ENCODE peak calls at places on chromosome 18, in six cellular contexts. I, C, T, F, W and Q are unnamed samples.

GRCh38 chr18:46464926-46465655 is 191.9 kb downstream of the LOXHD1 start:
- DNase-seq in I (no peak), C (no peak), T (no peak), F (no peak), W (no peak), Q (no peak)

GRCh38 chr18:37544196-37544595 is 21.4 kb downstream of the CELF4 start:
- DNase-seq in I (no peak), C (no peak), T (no peak), F (no peak), W (no peak), Q (no peak)

GRCh38 chr18:44098551-44099098 is 582.1 kb upstream of the SETBP1 start:
- DNase-seq in I (peak), C (no peak), T (peak), F (peak), W (peak), Q (no peak)

GRCh38 chr18:79523738-79524180 is 128.0 kb downstream of the NFATC1 start:
- DNase-seq in I (peak), C (no peak), T (no peak), F (no peak), W (no peak), Q (no peak)

GRCh38 chr18:11175266-11175947 is 26.0 kb upstream of the PIEZO2 start:
- DNase-seq in I (no peak), C (no peak), T (no peak), F (peak), W (no peak), Q (no peak)

GRCh38 chr18:36186461-36187137 is 698 bp upstream of the MOCOS start:
- DNase-seq in I (peak), C (peak), T (no peak), F (no peak), W (peak), Q (peak)

GRCh38 chr18:74290831-74291770 is 662 bp downstream of the CYB5A start:
- DNase-seq in I (peak), C (peak), T (no peak), F (no peak), W (peak), Q (peak)

GRCh38 chr18:62839874-62840713 is 124.8 kb downstream of the PHLPP1 start:
- DNase-seq in I (no peak), C (no peak), T (peak), F (no peak), W (peak), Q (no peak)

GRCh38 chr18:5918196-5918595 is 22.9 kb upstream of the TMEM200C start:
- DNase-seq in I (no peak), C (no peak), T (no peak), F (no peak), W (no peak), Q (no peak)

GRCh38 chr18:61502472-61502871 is 169.2 kb downstream of the CDH20 start:
- DNase-seq in I (peak), C (no peak), T (peak), F (peak), W (peak), Q (peak)

GRCh38 chr18:67519582-67519981 is 3.1 kb upstream of the DSEL start:
- DNase-seq in I (no peak), C (no peak), T (no peak), F (peak), W (peak), Q (no peak)

GRCh38 chr18:7784171-7784570 is 217.1 kb downstream of the PTPRM start:
- DNase-seq in I (no peak), C (no peak), T (no peak), F (no peak), W (peak), Q (no peak)

GRCh38 chr18:24771300-24771699 is 310.9 kb downstream of the HRH4 start:
- DNase-seq in I (no peak), C (no peak), T (no peak), F (no peak), W (no peak), Q (no peak)

GRCh38 chr18:2855560-2856350 is 8.9 kb downstream of the EMILIN2 start:
- DNase-seq in I (no peak), C (no peak), T (no peak), F (no peak), W (no peak), Q (no peak)

GRCh38 chr18:69874058-69874457 is 73.6 kb downstream of the CD226 start:
- DNase-seq in I (no peak), C (no peak), T (no peak), F (peak), W (peak), Q (no peak)

GRCh38 chr18:76426738-76427305 is 68.2 kb downstream of the ZNF516 start:
- DNase-seq in I (peak), C (peak), T (no peak), F (no peak), W (peak), Q (peak)

GRCh38 chr18:25283769-25284168 is 68.2 kb downstream of the ZNF521 start:
- DNase-seq in I (no peak), C (no peak), T (no peak), F (no peak), W (no peak), Q (no peak)

GRCh38 chr18:7545734-7546133 is 21.4 kb upstream of the PTPRM start:
- DNase-seq in I (no peak), C (no peak), T (no peak), F (no peak), W (peak), Q (no peak)

GRCh38 chr18:21110667-21111350 is 804 bp downstream of the ROCK1 start:
- DNase-seq in I (peak), C (peak), T (peak), F (no peak), W (peak), Q (no peak)

GRCh38 chr18:70243131-70243530 is 37.6 kb upstream of the RTTN start:
- DNase-seq in I (peak), C (peak), T (no peak), F (no peak), W (peak), Q (peak)

GRCh38 chr18:7084766-7085080 is 32.9 kb downstream of the LAMA1 start:
- DNase-seq in I (no peak), C (no peak), T (no peak), F (peak), W (peak), Q (peak)

GRCh38 chr18:80203243-80203642 is 44.1 kb downstream of the PARD6G start:
- DNase-seq in I (no peak), C (no peak), T (no peak), F (no peak), W (no peak), Q (no peak)

GRCh38 chr18:27114842-27115241 is 70.3 kb downstream of the CHST9 start:
- DNase-seq in I (no peak), C (no peak), T (no peak), F (no peak), W (no peak), Q (no peak)

GRCh38 chr18:78427081-78427480 is 552.5 kb upstream of the SALL3 start:
- DNase-seq in I (no peak), C (no peak), T (no peak), F (no peak), W (no peak), Q (no peak)

GRCh38 chr18:14961991-14962390 is 214.0 kb downstream of the ANKRD30B start:
- DNase-seq in I (no peak), C (peak), T (no peak), F (no peak), W (no peak), Q (no peak)

GRCh38 chr18:21085579-21086161 is 25.9 kb downstream of the ROCK1 start:
- DNase-seq in I (no peak), C (no peak), T (no peak), F (no peak), W (no peak), Q (no peak)

GRCh38 chr18:32772580-32773186 is at the start of gene KLHL14:
- DNase-seq in I (no peak), C (no peak), T (no peak), F (no peak), W (no peak), Q (no peak)

GRCh38 chr18:11178951-11179549 is 29.7 kb upstream of the PIEZO2 start:
- DNase-seq in I (no peak), C (no peak), T (no peak), F (peak), W (peak), Q (no peak)

GRCh38 chr18:78160961-78161656 is 818.5 kb upstream of the SALL3 start:
- DNase-seq in I (no peak), C (no peak), T (no peak), F (no peak), W (peak), Q (peak)

GRCh38 chr18:75219684-75220083 is 9.1 kb downstream of the TSHZ1 start:
- DNase-seq in I (peak), C (no peak), T (no peak), F (no peak), W (no peak), Q (no peak)

GRCh38 chr18:76450912-76451421 is 44.1 kb downstream of the ZNF516 start:
- DNase-seq in I (peak), C (peak), T (no peak), F (peak), W (peak), Q (no peak)

GRCh38 chr18:34867520-34867919 is 157.4 kb downstream of the DTNA start:
- DNase-seq in I (no peak), C (no peak), T (no peak), F (no peak), W (no peak), Q (no peak)
- TF ChIP-seq CTCF in I (no peak), C (no peak), T (peak), F (no peak), W (peak), Q (no peak)

DNA sequence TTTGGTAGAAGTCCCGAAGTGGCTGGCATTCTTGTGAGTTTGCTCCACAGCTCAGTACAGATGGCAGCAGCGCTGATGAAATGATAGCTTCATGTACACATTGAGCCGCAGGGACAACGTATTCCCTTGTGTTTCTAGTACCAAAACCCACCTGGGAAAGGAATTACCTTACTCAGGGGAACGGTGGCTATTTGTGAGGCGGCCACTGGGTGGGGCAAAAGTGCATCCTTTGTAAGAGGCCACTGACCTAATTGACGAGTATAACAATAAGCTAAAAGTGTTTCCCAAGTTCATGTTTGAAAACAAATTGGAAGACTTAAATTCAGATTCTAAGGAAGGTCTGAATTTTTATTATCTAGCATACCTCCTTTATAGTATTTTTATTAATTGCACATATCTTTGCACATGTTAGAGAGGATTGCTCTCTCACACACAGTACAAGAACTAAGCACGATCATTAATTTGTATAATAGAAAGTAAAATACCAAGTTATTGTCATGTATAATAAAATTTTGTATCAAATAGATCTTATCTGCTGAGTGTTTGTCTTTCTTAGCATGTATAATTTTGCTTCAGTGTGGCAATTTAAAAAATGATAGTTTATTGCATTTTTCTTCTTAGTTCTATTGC is 25.3 kb upstream of the CDH7 start:
- DNase-seq in I (peak), C (no peak), T (peak), F (no peak), W (peak), Q (no peak)
- TF ChIP-seq CTCF in I (peak), C (no peak), T (peak), F (no peak), W (peak), Q (peak)

GRCh38 chr18:52869349-52869923 is 529.4 kb downstream of the DCC start:
- DNase-seq in I (no peak), C (no peak), T (no peak), F (no peak), W (no peak), Q (no peak)

GRCh38 chr18:52875711-52876110 is 535.7 kb downstream of the DCC start:
- DNase-seq in I (no peak), C (no peak), T (no peak), F (no peak), W (peak), Q (no peak)

GRCh38 chr18:52874774-52875173 is 534.8 kb downstream of the DCC start:
- DNase-seq in I (no peak), C (no peak), T (no peak), F (no peak), W (peak), Q (no peak)

DNA sequence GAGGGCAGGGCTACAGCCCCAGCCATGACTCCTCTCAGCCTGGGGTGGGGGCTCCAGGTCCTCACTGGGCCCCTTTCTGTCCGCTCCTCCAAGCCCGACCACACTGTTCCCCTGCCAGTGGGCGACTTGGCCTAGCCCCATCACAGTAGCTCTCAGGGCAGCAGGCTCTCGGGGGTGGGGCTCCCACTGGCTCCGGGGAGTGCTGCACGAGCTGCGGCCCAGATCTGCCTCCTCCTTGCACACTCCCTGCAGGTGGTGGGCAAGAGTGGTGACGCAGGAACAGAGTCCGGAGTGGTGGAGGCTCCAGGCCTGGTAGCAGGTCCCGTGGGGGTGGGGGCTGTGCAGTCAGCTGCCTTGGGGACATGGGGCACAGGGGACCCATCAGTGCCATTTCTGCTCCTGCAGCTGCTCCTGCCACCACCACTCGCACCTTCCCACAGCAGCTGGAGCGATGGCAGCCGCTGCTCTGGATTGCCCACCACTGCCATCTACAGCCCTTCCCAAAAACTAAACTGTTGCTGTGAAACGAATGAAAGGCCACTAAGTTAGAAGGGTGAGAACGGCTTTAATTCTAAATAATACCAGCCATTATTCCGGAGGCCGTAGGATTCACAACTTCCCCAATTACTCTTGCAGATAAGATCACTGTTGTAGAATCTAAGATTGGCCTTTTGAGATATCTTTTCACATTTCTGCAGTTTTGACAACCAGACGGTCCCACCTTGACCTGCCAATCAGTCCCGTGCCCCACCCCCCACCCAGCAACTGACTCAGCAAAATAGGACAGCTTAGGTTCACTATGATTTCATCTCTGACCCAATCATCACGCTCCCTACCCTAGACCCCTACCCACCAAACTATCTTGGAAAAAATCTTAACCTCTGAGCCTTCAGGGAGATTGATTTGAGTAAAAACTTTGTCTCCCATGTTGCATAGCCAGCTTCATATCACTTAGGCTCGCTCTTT is 530.2 kb downstream of the DCC start:
- DNase-seq in I (no peak), C (no peak), T (no peak), F (no peak), W (no peak), Q (no peak)
- TF ChIP-seq CTCF in I (no peak), C (no peak), T (no peak), F (no peak), W (no peak), Q (no peak)

DNA sequence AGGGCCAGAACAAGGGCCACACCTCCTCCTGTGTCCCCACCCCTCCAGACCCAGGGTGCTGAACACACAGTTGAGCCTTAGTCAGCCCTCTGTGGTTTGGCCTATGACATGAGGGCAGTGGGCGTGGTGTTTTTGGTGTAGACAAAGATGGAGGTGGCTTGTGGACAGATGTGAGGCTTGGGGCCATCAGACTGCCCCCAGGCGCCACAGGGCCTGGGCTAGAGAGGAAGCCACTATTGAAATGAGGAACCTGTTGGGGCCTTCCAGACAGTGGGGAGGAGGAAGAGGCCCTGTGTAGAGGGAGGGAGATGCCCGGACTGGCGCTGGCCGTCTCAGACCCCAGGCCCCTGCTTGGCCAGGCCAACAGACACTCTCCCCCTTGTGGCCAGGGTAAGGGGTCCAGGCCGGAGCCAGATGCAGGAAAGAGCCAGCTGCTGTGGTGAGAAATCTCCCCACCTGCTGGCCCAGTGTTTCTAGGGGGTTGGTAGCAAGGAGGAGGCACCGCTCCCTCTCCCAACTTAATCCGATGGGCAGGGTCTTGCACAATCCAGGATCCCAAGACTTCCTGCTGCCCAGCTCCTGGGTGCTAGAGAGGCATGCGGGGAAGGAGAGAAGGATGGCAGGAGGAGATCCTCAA is 53.8 kb downstream of the SMAD7 start:
- DNase-seq in I (peak), C (peak), T (peak), F (no peak), W (peak), Q (no peak)
- TF ChIP-seq CTCF in I (no peak), C (no peak), T (peak), F (no peak), W (no peak), Q (no peak)

GRCh38 chr18:48230459-48231113 is 178.6 kb downstream of the ZBTB7C start:
- DNase-seq in I (peak), C (peak), T (peak), F (peak), W (peak), Q (peak)
- TF ChIP-seq CTCF in I (peak), C (no peak), T (peak), F (peak), W (peak), Q (no peak)

GRCh38 chr18:9003406-9004100 is 98.9 kb upstream of the NDUFV2 start:
- DNase-seq in I (no peak), C (no peak), T (no peak), F (no peak), W (no peak), Q (no peak)

GRCh38 chr18:8998481-8999217 is 103.8 kb upstream of the NDUFV2 start:
- DNase-seq in I (no peak), C (no peak), T (no peak), F (no peak), W (no peak), Q (no peak)

GRCh38 chr18:9001209-9001608 is 101.3 kb upstream of the NDUFV2 start:
- DNase-seq in I (no peak), C (no peak), T (no peak), F (no peak), W (no peak), Q (no peak)

GRCh38 chr18:8999872-9000271 is 102.6 kb upstream of the NDUFV2 start:
- DNase-seq in I (no peak), C (no peak), T (no peak), F (no peak), W (no peak), Q (no peak)

GRCh38 chr18:9000736-9001135 is 101.8 kb upstream of the NDUFV2 start:
- DNase-seq in I (no peak), C (no peak), T (no peak), F (no peak), W (no peak), Q (no peak)
- TF ChIP-seq CTCF in I (no peak), C (no peak), T (no peak), F (no peak), W (no peak), Q (no peak)

GRCh38 chr18:52992041-52992440 is 652.0 kb downstream of the DCC start:
- DNase-seq in I (no peak), C (no peak), T (no peak), F (no peak), W (peak), Q (no peak)
- TF ChIP-seq CTCF in I (no peak), C (no peak), T (peak), F (no peak), W (no peak), Q (peak)